ENCODE peak calls at places on chromosomes 3 and 15, in six cellular contexts. One of them, this sample, is unnamed.

GRCh38 chr15:95944193-95944592 is 386.3 kb upstream of the NR2F2 start:
- DNase-seq in endothelial cell: no peak
- DNase-seq in tibial artery: no peak
- DNase-seq in nephron progenitor cell: no peak
- DNase-seq in GM10248: no peak
- DNase-seq in gastrocnemius medialis: no peak
- DNase-seq in this sample: no peak

GRCh38 chr3:9211155-9211950 is 38.1 kb downstream of the SRGAP3 start:
- DNase-seq in endothelial cell: no peak
- DNase-seq in tibial artery: no peak
- DNase-seq in nephron progenitor cell: no peak
- DNase-seq in GM10248: no peak
- DNase-seq in gastrocnemius medialis: no peak
- DNase-seq in this sample: no peak

GRCh38 chr3:66113542-66113941 is 74.8 kb upstream of the MAGI1 start:
- DNase-seq in endothelial cell: no peak
- DNase-seq in tibial artery: no peak
- DNase-seq in nephron progenitor cell: no peak
- DNase-seq in GM10248: no peak
- DNase-seq in gastrocnemius medialis: no peak
- DNase-seq in this sample: no peak

GRCh38 chr15:74821091-74821789 is 5.2 kb upstream of the CPLX3 start:
- DNase-seq in endothelial cell: no peak
- DNase-seq in tibial artery: no peak
- DNase-seq in nephron progenitor cell: no peak
- DNase-seq in GM10248: peak; percentile 63
- DNase-seq in gastrocnemius medialis: no peak
- DNase-seq in this sample: peak; percentile 74

GRCh38 chr3:121730940-121731687 is 18.4 kb downstream of the GOLGB1 start:
- DNase-seq in endothelial cell: no peak
- DNase-seq in tibial artery: no peak
- DNase-seq in nephron progenitor cell: no peak
- DNase-seq in GM10248: no peak
- DNase-seq in gastrocnemius medialis: no peak
- DNase-seq in this sample: no peak

GRCh38 chr3:49476563-49476962 is 6.5 kb downstream of the DAG1 start:
- DNase-seq in endothelial cell: no peak
- DNase-seq in tibial artery: no peak
- DNase-seq in nephron progenitor cell: no peak
- DNase-seq in GM10248: no peak
- DNase-seq in gastrocnemius medialis: no peak
- DNase-seq in this sample: no peak

GRCh38 chr15:74978503-74978902 is 16.9 kb upstream of the SCAMP5 start:
- DNase-seq in endothelial cell: no peak
- DNase-seq in tibial artery: no peak
- DNase-seq in nephron progenitor cell: no peak
- DNase-seq in GM10248: no peak
- DNase-seq in gastrocnemius medialis: no peak
- DNase-seq in this sample: no peak

GRCh38 chr15:51046799-51047449 is 47.8 kb downstream of the TNFAIP8L3 start:
- DNase-seq in endothelial cell: no peak
- DNase-seq in tibial artery: no peak
- DNase-seq in nephron progenitor cell: no peak
- DNase-seq in GM10248: no peak
- DNase-seq in gastrocnemius medialis: no peak
- DNase-seq in this sample: no peak

GRCh38 chr3:34090876-34091275 is 292.4 kb downstream of the PDCD6IP start:
- DNase-seq in endothelial cell: no peak
- DNase-seq in tibial artery: no peak
- DNase-seq in nephron progenitor cell: no peak
- DNase-seq in GM10248: no peak
- DNase-seq in gastrocnemius medialis: no peak
- DNase-seq in this sample: no peak

GRCh38 chr15:92095691-92096090 is 242.2 kb downstream of the SLCO3A1 start:
- DNase-seq in endothelial cell: no peak
- DNase-seq in tibial artery: no peak
- DNase-seq in nephron progenitor cell: no peak
- DNase-seq in GM10248: peak; percentile 31
- DNase-seq in gastrocnemius medialis: no peak
- DNase-seq in this sample: no peak

GRCh38 chr15:89828324-89829145 is 13.9 kb upstream of the ANPEP start:
- DNase-seq in endothelial cell: no peak
- DNase-seq in tibial artery: peak; percentile 59
- DNase-seq in nephron progenitor cell: peak; percentile 55
- DNase-seq in GM10248: no peak
- DNase-seq in gastrocnemius medialis: peak; percentile 45
- DNase-seq in this sample: peak; percentile 65

GRCh38 chr3:43723121-43723734 is 32.5 kb downstream of the ABHD5 start:
- DNase-seq in endothelial cell: no peak
- DNase-seq in tibial artery: no peak
- DNase-seq in nephron progenitor cell: no peak
- DNase-seq in GM10248: no peak
- DNase-seq in gastrocnemius medialis: no peak
- DNase-seq in this sample: no peak

GRCh38 chr3:9778518-9779129 is 8.9 kb upstream of the CAMK1 start:
- DNase-seq in endothelial cell: no peak
- DNase-seq in tibial artery: no peak
- DNase-seq in nephron progenitor cell: no peak
- DNase-seq in GM10248: no peak
- DNase-seq in gastrocnemius medialis: no peak
- DNase-seq in this sample: no peak

GRCh38 chr15:59997070-59997701 is 6.9 kb upstream of the FOXB1 start:
- DNase-seq in endothelial cell: no peak
- DNase-seq in tibial artery: no peak
- DNase-seq in nephron progenitor cell: peak; percentile 74
- DNase-seq in GM10248: peak; percentile 78
- DNase-seq in gastrocnemius medialis: no peak
- DNase-seq in this sample: no peak

DNA sequence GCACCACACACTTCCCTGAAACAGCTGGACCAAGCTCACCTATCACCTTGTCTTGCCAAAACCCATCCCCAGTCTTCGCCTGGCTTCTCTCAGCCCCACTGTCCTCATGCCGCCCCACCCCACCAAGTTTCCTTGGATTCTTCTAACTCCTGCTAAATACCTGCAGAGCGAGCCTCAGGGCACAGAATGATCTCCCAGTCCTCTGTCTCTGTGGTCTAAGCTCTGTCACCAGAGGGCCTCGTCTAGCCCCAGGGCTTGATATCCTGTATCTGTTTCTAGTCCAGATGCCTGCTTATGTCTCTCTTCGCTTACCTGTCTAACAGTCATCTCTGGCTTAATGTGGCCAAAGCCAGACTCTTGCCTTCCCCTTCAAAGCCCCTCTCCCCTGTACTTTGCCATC is 9.7 kb downstream of the CCDC12 start:
- DNase-seq in endothelial cell: no peak
- DNase-seq in tibial artery: no peak
- DNase-seq in nephron progenitor cell: no peak
- DNase-seq in GM10248: no peak
- DNase-seq in gastrocnemius medialis: no peak
- DNase-seq in this sample: no peak
- TF ChIP-seq CTCF in endothelial cell: no peak
- TF ChIP-seq CTCF in tibial artery: no peak
- TF ChIP-seq CTCF in nephron progenitor cell: no peak
- TF ChIP-seq CTCF in GM10248: peak; percentile 9
- TF ChIP-seq CTCF in gastrocnemius medialis: no peak
- TF ChIP-seq CTCF in this sample: no peak

DNA sequence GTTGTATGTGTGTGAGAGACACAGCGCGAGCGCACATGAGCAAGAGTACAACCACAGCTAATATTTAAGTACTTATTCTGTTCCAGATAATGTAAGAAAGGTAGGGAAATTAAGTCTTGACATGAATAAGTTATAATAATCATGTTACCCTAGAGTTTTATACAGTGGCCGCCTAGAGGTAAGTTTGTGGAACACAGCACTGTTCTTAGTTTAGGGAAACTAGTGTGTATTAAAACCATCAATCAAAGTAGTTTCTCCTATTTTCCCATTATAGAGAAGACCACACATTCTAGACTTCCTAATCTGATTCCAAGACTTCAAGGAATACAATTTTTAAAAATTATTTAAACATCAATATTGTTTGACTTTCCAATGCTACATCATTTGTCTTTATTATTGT is 9.5 kb downstream of the ALDH1A2 start:
- DNase-seq in endothelial cell: no peak
- DNase-seq in tibial artery: no peak
- DNase-seq in nephron progenitor cell: no peak
- DNase-seq in GM10248: no peak
- DNase-seq in gastrocnemius medialis: no peak
- DNase-seq in this sample: no peak
- TF ChIP-seq CTCF in endothelial cell: peak; percentile 54
- TF ChIP-seq CTCF in tibial artery: no peak
- TF ChIP-seq CTCF in nephron progenitor cell: peak; percentile 19
- TF ChIP-seq CTCF in GM10248: no peak
- TF ChIP-seq CTCF in gastrocnemius medialis: no peak
- TF ChIP-seq CTCF in this sample: peak; percentile 24

GRCh38 chr3:194602580-194603300 is 30.5 kb downstream of the TMEM44 start:
- DNase-seq in endothelial cell: no peak
- DNase-seq in tibial artery: no peak
- DNase-seq in nephron progenitor cell: peak; percentile 25
- DNase-seq in GM10248: no peak
- DNase-seq in gastrocnemius medialis: no peak
- DNase-seq in this sample: no peak
- TF ChIP-seq CTCF in endothelial cell: no peak
- TF ChIP-seq CTCF in tibial artery: no peak
- TF ChIP-seq CTCF in nephron progenitor cell: no peak
- TF ChIP-seq CTCF in GM10248: no peak
- TF ChIP-seq CTCF in gastrocnemius medialis: no peak
- TF ChIP-seq CTCF in this sample: no peak

GRCh38 chr3:126367316-126367805 is 10.2 kb upstream of the KLF15 start:
- DNase-seq in endothelial cell: no peak
- DNase-seq in tibial artery: no peak
- DNase-seq in nephron progenitor cell: no peak
- DNase-seq in GM10248: no peak
- DNase-seq in gastrocnemius medialis: peak; percentile 12
- DNase-seq in this sample: no peak

GRCh38 chr3:126370055-126370454 is 12.8 kb upstream of the KLF15 start:
- DNase-seq in endothelial cell: no peak
- DNase-seq in tibial artery: no peak
- DNase-seq in nephron progenitor cell: no peak
- DNase-seq in GM10248: no peak
- DNase-seq in gastrocnemius medialis: peak; percentile 64
- DNase-seq in this sample: no peak

GRCh38 chr3:126370606-126371005 is 13.4 kb upstream of the KLF15 start:
- DNase-seq in endothelial cell: no peak
- DNase-seq in tibial artery: no peak
- DNase-seq in nephron progenitor cell: no peak
- DNase-seq in GM10248: no peak
- DNase-seq in gastrocnemius medialis: peak; percentile 9
- DNase-seq in this sample: no peak

GRCh38 chr3:126371096-126371705 is 14.0 kb upstream of the KLF15 start:
- DNase-seq in endothelial cell: no peak
- DNase-seq in tibial artery: no peak
- DNase-seq in nephron progenitor cell: no peak
- DNase-seq in GM10248: no peak
- DNase-seq in gastrocnemius medialis: no peak
- DNase-seq in this sample: no peak

DNA sequence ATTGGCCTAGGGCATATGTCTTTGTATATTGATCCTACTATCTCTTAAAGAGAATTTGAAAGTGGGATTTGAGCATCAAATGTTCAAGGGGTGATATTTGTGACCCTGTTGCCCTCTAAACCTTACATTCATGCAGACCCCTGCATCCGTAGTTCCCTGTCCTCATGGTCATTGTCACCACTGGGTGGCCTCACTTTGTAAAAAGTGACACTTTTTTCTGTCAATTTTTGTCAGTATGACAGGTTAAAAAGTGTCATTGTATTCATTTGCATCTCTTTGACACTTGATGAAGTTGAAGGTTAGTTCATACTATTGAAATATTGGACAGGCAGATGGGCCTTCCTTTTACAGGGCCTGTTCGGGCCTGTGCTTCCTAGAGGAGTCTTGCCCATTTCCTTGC is 12.3 kb upstream of the KLF15 start:
- DNase-seq in endothelial cell: no peak
- DNase-seq in tibial artery: no peak
- DNase-seq in nephron progenitor cell: no peak
- DNase-seq in GM10248: no peak
- DNase-seq in gastrocnemius medialis: no peak
- DNase-seq in this sample: no peak
- TF ChIP-seq CTCF in endothelial cell: no peak
- TF ChIP-seq CTCF in tibial artery: no peak
- TF ChIP-seq CTCF in nephron progenitor cell: no peak
- TF ChIP-seq CTCF in GM10248: no peak
- TF ChIP-seq CTCF in gastrocnemius medialis: no peak
- TF ChIP-seq CTCF in this sample: no peak

GRCh38 chr15:82103500-82103899 is 57.7 kb upstream of the MEX3B start:
- DNase-seq in endothelial cell: no peak
- DNase-seq in tibial artery: no peak
- DNase-seq in nephron progenitor cell: no peak
- DNase-seq in GM10248: no peak
- DNase-seq in gastrocnemius medialis: no peak
- DNase-seq in this sample: no peak
- TF ChIP-seq CTCF in endothelial cell: no peak
- TF ChIP-seq CTCF in tibial artery: no peak
- TF ChIP-seq CTCF in nephron progenitor cell: no peak
- TF ChIP-seq CTCF in GM10248: no peak
- TF ChIP-seq CTCF in gastrocnemius medialis: no peak
- TF ChIP-seq CTCF in this sample: no peak

DNA sequence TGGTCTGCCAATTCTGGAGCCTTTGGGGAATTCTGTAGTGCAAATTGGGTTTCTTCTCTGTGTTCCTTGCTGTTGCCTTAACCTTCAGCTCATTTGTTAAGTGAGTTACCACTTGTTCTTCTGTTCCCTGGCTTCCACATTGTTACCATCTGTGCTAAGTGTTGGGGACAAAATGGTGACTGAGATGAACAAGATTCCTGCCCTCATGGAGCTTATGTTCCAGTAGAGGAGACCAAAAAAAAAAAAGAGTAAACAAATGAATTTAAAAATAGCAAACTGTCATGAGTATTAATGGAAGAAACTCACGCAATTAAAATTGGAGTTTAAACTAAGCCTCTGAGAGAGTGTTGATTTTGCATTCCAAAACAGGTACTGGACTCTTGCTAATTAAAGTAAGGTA is 49.4 kb upstream of the ATP2C1 start:
- DNase-seq in endothelial cell: no peak
- DNase-seq in tibial artery: no peak
- DNase-seq in nephron progenitor cell: no peak
- DNase-seq in GM10248: no peak
- DNase-seq in gastrocnemius medialis: no peak
- DNase-seq in this sample: no peak
- TF ChIP-seq CTCF in endothelial cell: no peak
- TF ChIP-seq CTCF in tibial artery: no peak
- TF ChIP-seq CTCF in nephron progenitor cell: no peak
- TF ChIP-seq CTCF in GM10248: no peak
- TF ChIP-seq CTCF in gastrocnemius medialis: no peak
- TF ChIP-seq CTCF in this sample: no peak